ENCODE peak calls at places on chromosomes 2 and 18, in eight cellular contexts. Z, S, I, F, N, H, K and A are unnamed samples.

GRCh38 chr18:45993441-45993840 is 26.3 kb upstream of the EPG5 start:
- DNase-seq in Z (peak), S (no peak), I (no peak), F (peak), N (no peak), H (no peak), K (no peak), A (peak)

GRCh38 chr2:230161180-230161579 is 58.6 kb downstream of the SP110 start:
- DNase-seq in Z (peak), S (no peak), I (no peak), F (no peak), N (no peak), H (no peak), K (no peak), A (no peak)

GRCh38 chr2:76415821-76416220 is 705.1 kb upstream of the GCFC2 start:
- DNase-seq in Z (no peak), S (no peak), I (no peak), F (no peak), N (no peak), H (no peak), K (no peak), A (no peak)

GRCh38 chr2:11498126-11498473 is 32.1 kb upstream of the E2F6 start:
- DNase-seq in Z (no peak), S (no peak), I (no peak), F (no peak), N (no peak), H (no peak), K (no peak), A (no peak)

GRCh38 chr2:219997341-219997851 is 370.0 kb downstream of the SLC4A3 start:
- DNase-seq in Z (peak), S (peak), I (peak), F (no peak), N (no peak), H (no peak), K (peak), A (no peak)

GRCh38 chr18:62372156-62372555 is 47.0 kb downstream of the TNFRSF11A start:
- DNase-seq in Z (no peak), S (no peak), I (no peak), F (no peak), N (no peak), H (no peak), K (no peak), A (no peak)

GRCh38 chr2:1730047-1730937 is 14.0 kb downstream of the PXDN start:
- DNase-seq in Z (peak), S (no peak), I (peak), F (no peak), N (peak), H (peak), K (no peak), A (peak)

GRCh38 chr2:197170137-197170682 is 140.4 kb downstream of the ANKRD44 start:
- DNase-seq in Z (peak), S (no peak), I (no peak), F (no peak), N (no peak), H (no peak), K (no peak), A (no peak)

GRCh38 chr18:28706397-28706796 is 529.5 kb upstream of the CDH2 start:
- DNase-seq in Z (no peak), S (no peak), I (no peak), F (no peak), N (no peak), H (no peak), K (no peak), A (no peak)

GRCh38 chr2:9686061-9686460 is 55.3 kb upstream of the YWHAQ start:
- DNase-seq in Z (no peak), S (no peak), I (no peak), F (no peak), N (no peak), H (no peak), K (no peak), A (no peak)

GRCh38 chr18:10514082-10514481 is 11.7 kb upstream of the NAPG start:
- DNase-seq in Z (no peak), S (no peak), I (no peak), F (no peak), N (no peak), H (no peak), K (no peak), A (no peak)

GRCh38 chr18:9124824-9125223 is 11.8 kb upstream of the ANKRD12 start:
- DNase-seq in Z (no peak), S (no peak), I (no peak), F (no peak), N (no peak), H (no peak), K (no peak), A (no peak)

GRCh38 chr18:49137093-49137492 is 186.3 kb upstream of the SMAD7 start:
- DNase-seq in Z (no peak), S (no peak), I (no peak), F (no peak), N (no peak), H (no peak), K (no peak), A (no peak)

GRCh38 chr2:109164739-109165221 is 35.8 kb downstream of the SH3RF3 start:
- DNase-seq in Z (peak), S (peak), I (peak), F (no peak), N (no peak), H (no peak), K (no peak), A (peak)

GRCh38 chr2:190759749-190760213 is 110.9 kb downstream of the NAB1 start:
- DNase-seq in Z (peak), S (no peak), I (no peak), F (peak), N (no peak), H (no peak), K (no peak), A (peak)

GRCh38 chr2:234977228-234977679 is 25.4 kb downstream of the SH3BP4 start:
- DNase-seq in Z (no peak), S (no peak), I (no peak), F (no peak), N (no peak), H (no peak), K (no peak), A (no peak)

GRCh38 chr2:20224191-20224715 is 677 bp downstream of the SDC1 start:
- DNase-seq in Z (no peak), S (no peak), I (no peak), F (no peak), N (no peak), H (no peak), K (no peak), A (no peak)

GRCh38 chr2:48927355-48927754 is 171.8 kb upstream of the LHCGR start:
- DNase-seq in Z (no peak), S (no peak), I (no peak), F (no peak), N (no peak), H (no peak), K (no peak), A (no peak)

GRCh38 chr2:42274872-42275271 is 86.1 kb downstream of the COX7A2L start:
- DNase-seq in Z (no peak), S (no peak), I (no peak), F (no peak), N (no peak), H (no peak), K (no peak), A (no peak)

GRCh38 chr2:151395509-151396374 is 14.0 kb upstream of the RIF1 start:
- DNase-seq in Z (no peak), S (no peak), I (no peak), F (no peak), N (no peak), H (no peak), K (no peak), A (no peak)

GRCh38 chr2:169509230-169509917 is at the start of gene KLHL41:
- DNase-seq in Z (peak), S (no peak), I (no peak), F (no peak), N (no peak), H (no peak), K (no peak), A (peak)

GRCh38 chr2:150320623-150321022 is 166.8 kb downstream of the RND3 start:
- DNase-seq in Z (no peak), S (no peak), I (no peak), F (no peak), N (no peak), H (no peak), K (no peak), A (no peak)

GRCh38 chr18:7038330-7038846 is 79.2 kb downstream of the LAMA1 start:
- DNase-seq in Z (peak), S (peak), I (peak), F (peak), N (peak), H (no peak), K (peak), A (peak)

GRCh38 chr2:888906-889566 is 61.6 kb upstream of the SNTG2 start:
- DNase-seq in Z (no peak), S (no peak), I (no peak), F (no peak), N (no peak), H (no peak), K (no peak), A (no peak)

GRCh38 chr2:19361325-19361990 is 3.0 kb upstream of the OSR1 start:
- DNase-seq in Z (no peak), S (no peak), I (no peak), F (no peak), N (peak), H (no peak), K (no peak), A (peak)

GRCh38 chr18:44229693-44230108 is 451.0 kb upstream of the SETBP1 start:
- DNase-seq in Z (peak), S (peak), I (peak), F (no peak), N (peak), H (no peak), K (peak), A (peak)

GRCh38 chr2:204538179-204539009 is 6.9 kb upstream of the PARD3B start:
- DNase-seq in Z (peak), S (no peak), I (no peak), F (no peak), N (no peak), H (peak), K (no peak), A (peak)

GRCh38 chr18:1014951-1015627 is 110.4 kb downstream of the ADCYAP1 start:
- DNase-seq in Z (no peak), S (no peak), I (no peak), F (no peak), N (no peak), H (no peak), K (no peak), A (peak)

GRCh38 chr2:19337742-19338141 is 20.7 kb downstream of the OSR1 start:
- DNase-seq in Z (no peak), S (no peak), I (no peak), F (no peak), N (no peak), H (no peak), K (no peak), A (no peak)

GRCh38 chr2:232416521-232417470 is 10.2 kb downstream of the ALPG start:
- DNase-seq in Z (no peak), S (no peak), I (no peak), F (no peak), N (no peak), H (no peak), K (no peak), A (no peak)

GRCh38 chr2:37013315-37013641 is 46.9 kb upstream of the STRN start:
- DNase-seq in Z (no peak), S (no peak), I (no peak), F (no peak), N (no peak), H (no peak), K (no peak), A (no peak)

GRCh38 chr18:44198296-44199284 is 482.1 kb upstream of the SETBP1 start:
- DNase-seq in Z (no peak), S (no peak), I (no peak), F (no peak), N (peak), H (no peak), K (no peak), A (no peak)

GRCh38 chr2:65382776-65383357 is 49.5 kb downstream of the SPRED2 start:
- DNase-seq in Z (peak), S (peak), I (peak), F (peak), N (peak), H (peak), K (peak), A (no peak)

GRCh38 chr2:151669585-151670081 is 64.6 kb downstream of the NEB start:
- DNase-seq in Z (no peak), S (no peak), I (no peak), F (no peak), N (no peak), H (no peak), K (no peak), A (no peak)

GRCh38 chr18:77057043-77057442 is 75.5 kb downstream of the MBP start:
- DNase-seq in Z (no peak), S (no peak), I (no peak), F (no peak), N (no peak), H (no peak), K (no peak), A (no peak)

GRCh38 chr2:42545714-42546390 is 22.6 kb upstream of the MTA3 start:
- DNase-seq in Z (no peak), S (no peak), I (no peak), F (no peak), N (no peak), H (no peak), K (no peak), A (no peak)

GRCh38 chr2:88690591-88691338 is 708 bp upstream of the RPIA start:
- DNase-seq in Z (peak), S (no peak), I (no peak), F (peak), N (peak), H (peak), K (no peak), A (no peak)

GRCh38 chr18:28863396-28863795 is 686.5 kb upstream of the CDH2 start:
- DNase-seq in Z (no peak), S (no peak), I (no peak), F (no peak), N (no peak), H (no peak), K (no peak), A (peak)

GRCh38 chr18:13487237-13487636 is 239.1 kb downstream of the FAM210A start:
- DNase-seq in Z (no peak), S (no peak), I (no peak), F (no peak), N (no peak), H (no peak), K (no peak), A (no peak)

GRCh38 chr2:3291113-3291512 is 86.5 kb downstream of the EIPR1 start:
- DNase-seq in Z (no peak), S (no peak), I (no peak), F (no peak), N (no peak), H (peak), K (no peak), A (no peak)
- TF ChIP-seq POLR2A in Z (no peak), S (no peak), I (no peak), F (no peak), N (no peak), H (no peak), K (no peak), A (no peak)

DNA sequence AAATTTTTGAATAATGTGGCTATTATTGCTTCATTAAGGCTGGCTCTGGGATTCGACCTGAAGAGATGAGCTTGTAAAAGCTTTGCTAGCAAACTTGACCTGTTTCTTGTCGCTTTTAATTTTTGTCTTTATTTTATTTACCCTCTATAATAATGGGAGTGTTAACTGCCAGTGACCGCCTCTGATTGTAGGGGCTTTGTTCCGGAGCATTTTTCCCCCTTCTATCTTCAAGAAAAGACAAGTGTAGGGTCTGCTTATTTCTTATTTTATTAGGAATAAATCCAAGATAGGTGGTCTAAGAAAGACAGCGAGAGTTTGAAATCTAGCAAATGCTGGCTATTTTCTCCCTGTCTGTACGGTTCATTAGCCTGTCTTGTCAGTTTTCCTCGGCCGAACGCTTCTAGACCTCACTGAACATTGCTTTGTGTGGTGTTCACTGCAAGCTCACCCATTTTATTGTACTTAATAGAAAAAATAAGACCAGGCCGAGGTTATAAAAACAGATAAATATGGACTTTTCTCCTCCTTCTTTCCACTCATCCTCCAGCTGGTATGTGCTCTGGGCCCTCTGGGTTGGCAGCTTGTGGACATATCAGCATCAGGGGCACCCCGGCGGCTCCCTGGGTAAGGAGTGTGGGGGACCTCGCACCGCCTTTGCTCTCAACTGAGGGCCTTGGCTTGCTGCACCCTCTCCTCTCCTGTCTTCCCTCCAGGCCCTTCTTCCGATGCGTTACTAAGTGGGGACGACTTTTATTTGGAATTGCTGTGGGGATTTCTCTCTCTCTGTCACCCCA is 8.5 kb downstream of the MEIS1 start:
- DNase-seq in Z (no peak), S (no peak), I (no peak), F (no peak), N (no peak), H (no peak), K (no peak), A (no peak)
- TF ChIP-seq POLR2A in Z (no peak), S (no peak), I (no peak), F (no peak), N (no peak), H (no peak), K (no peak), A (no peak)

GRCh38 chr2:199460101-199460671 is 2.4 kb upstream of the SATB2 start:
- DNase-seq in Z (peak), S (no peak), I (no peak), F (no peak), N (no peak), H (no peak), K (no peak), A (peak)
- TF ChIP-seq POLR2A in Z (peak), S (no peak), I (no peak), F (no peak), N (peak), H (no peak), K (no peak), A (no peak)

GRCh38 chr2:12702661-12703121 is 14.0 kb upstream of the TRIB2 start:
- DNase-seq in Z (peak), S (no peak), I (peak), F (peak), N (no peak), H (no peak), K (no peak), A (peak)

GRCh38 chr2:12704378-12704777 is 12.4 kb upstream of the TRIB2 start:
- DNase-seq in Z (peak), S (no peak), I (no peak), F (no peak), N (no peak), H (no peak), K (no peak), A (no peak)

GRCh38 chr2:12705230-12705629 is 11.5 kb upstream of the TRIB2 start:
- DNase-seq in Z (no peak), S (no peak), I (no peak), F (no peak), N (no peak), H (no peak), K (no peak), A (no peak)

GRCh38 chr2:12700989-12701388 is 15.7 kb upstream of the TRIB2 start:
- DNase-seq in Z (peak), S (no peak), I (no peak), F (no peak), N (no peak), H (no peak), K (no peak), A (no peak)

DNA sequence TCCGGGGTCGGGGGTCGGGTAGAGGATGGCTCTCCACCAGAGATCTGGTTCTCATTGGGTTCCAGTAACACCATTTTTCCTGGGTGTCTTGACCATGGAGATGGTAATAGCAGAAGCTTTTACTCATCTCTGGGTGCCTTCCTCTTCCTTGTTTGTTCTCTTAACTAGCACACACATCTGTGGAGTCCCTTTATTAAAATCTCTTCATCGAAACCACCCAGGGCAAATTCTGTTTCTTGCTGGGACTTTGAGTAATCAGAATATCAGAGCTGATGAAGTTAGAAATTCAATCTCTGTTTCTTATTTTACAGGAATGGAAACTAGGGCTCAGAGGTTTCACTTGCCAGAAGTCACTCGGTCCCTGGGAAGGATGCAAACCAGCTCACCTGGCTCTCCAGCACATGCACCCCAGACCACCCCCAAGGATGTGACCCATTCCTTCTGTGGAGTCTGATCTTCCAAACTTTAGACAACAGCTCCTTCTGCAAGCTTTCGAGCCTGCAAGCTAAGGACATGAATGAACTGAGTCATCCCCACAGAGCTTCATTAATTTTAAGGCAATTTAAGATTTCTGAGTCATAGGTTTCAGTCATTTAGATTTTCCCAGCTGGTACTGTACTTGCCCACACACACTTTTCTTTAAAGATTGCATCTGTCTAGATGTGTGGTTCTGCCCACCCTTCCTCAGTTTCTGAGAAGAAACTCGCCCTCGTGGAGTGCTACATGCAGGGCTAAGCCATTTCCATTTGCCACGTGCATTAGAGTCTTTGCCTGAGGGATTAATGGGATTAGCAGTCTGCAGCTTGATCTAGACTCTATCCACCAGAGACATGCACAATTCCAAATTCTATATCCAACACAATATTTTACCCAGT is 14.7 kb upstream of the TRIB2 start:
- DNase-seq in Z (peak), S (no peak), I (no peak), F (no peak), N (no peak), H (no peak), K (no peak), A (peak)
- TF ChIP-seq POLR2A in Z (no peak), S (no peak), I (no peak), F (no peak), N (no peak), H (no peak), K (no peak), A (no peak)

GRCh38 chr2:85445316-85446295 is 27.1 kb downstream of the SH2D6 start:
- DNase-seq in Z (peak), S (peak), I (peak), F (no peak), N (no peak), H (no peak), K (no peak), A (no peak)
- TF ChIP-seq POLR2A in Z (no peak), S (peak), I (no peak), F (no peak), N (no peak), H (no peak), K (no peak), A (no peak)

GRCh38 chr2:171687287-171688128 is at the start of gene DYNC1I2:
- DNase-seq in Z (peak), S (peak), I (peak), F (peak), N (peak), H (peak), K (peak), A (peak)
- TF ChIP-seq POLR2A in Z (peak), S (peak), I (no peak), F (peak), N (peak), H (no peak), K (peak), A (peak)